ENCODE peak calls at places on chromosomes 1 and 21, in four cellular contexts. One of them, this sample, is unnamed.
A peak's percentile ranks its signal among the peaks of the same experiment; 100 is the strongest.

GRCh38 chr1:231485029-231485784 is 43.3 kb upstream of the TSNAX start:
- DNase-seq in upper lobe of right lung: no peak
- DNase-seq in heart right ventricle: no peak
- DNase-seq in body of pancreas: no peak
- DNase-seq in this sample: no peak

GRCh38 chr1:27070390-27071048 is 57.9 kb upstream of the TENT5B start:
- DNase-seq in heart right ventricle: no peak
- DNase-seq in upper lobe of right lung: no peak
- DNase-seq in body of pancreas: peak; percentile 82
- DNase-seq in this sample: peak; percentile 51

GRCh38 chr1:98046031-98046641 is 125.3 kb upstream of the DPYD start:
- DNase-seq in heart right ventricle: no peak
- DNase-seq in body of pancreas: no peak
- DNase-seq in upper lobe of right lung: no peak
- DNase-seq in this sample: no peak

GRCh38 chr21:36729301-36729970 is 30.5 kb downstream of the SIM2 start:
- DNase-seq in upper lobe of right lung: peak; percentile 51
- DNase-seq in heart right ventricle: no peak
- DNase-seq in body of pancreas: no peak
- DNase-seq in this sample: no peak

GRCh38 chr1:208595745-208596144 is 351.6 kb upstream of the PLXNA2 start:
- DNase-seq in body of pancreas: no peak
- DNase-seq in upper lobe of right lung: no peak
- DNase-seq in heart right ventricle: no peak
- DNase-seq in this sample: no peak

GRCh38 chr21:26583737-26584136 is 10.7 kb upstream of the CYYR1 start:
- DNase-seq in heart right ventricle: no peak
- DNase-seq in body of pancreas: no peak
- DNase-seq in upper lobe of right lung: no peak
- DNase-seq in this sample: no peak

GRCh38 chr1:36326499-36326898 is 3.1 kb upstream of the EVA1B start:
- DNase-seq in body of pancreas: no peak
- DNase-seq in heart right ventricle: no peak
- DNase-seq in upper lobe of right lung: no peak
- DNase-seq in this sample: peak; percentile 34

GRCh38 chr1:234617986-234618725 is 8.2 kb upstream of the IRF2BP2 start:
- DNase-seq in upper lobe of right lung: no peak
- DNase-seq in heart right ventricle: no peak
- DNase-seq in body of pancreas: no peak
- DNase-seq in this sample: no peak

GRCh38 chr1:7281821-7282220 is 489.3 kb upstream of the VAMP3 start:
- DNase-seq in body of pancreas: no peak
- DNase-seq in upper lobe of right lung: no peak
- DNase-seq in heart right ventricle: no peak
- DNase-seq in this sample: no peak
- H3K36me3 ChIP-seq in body of pancreas: no peaks in the 10 kb centered on the region
- H3K36me3 ChIP-seq in upper lobe of right lung: no peaks in the 10 kb centered on the region
- H3K36me3 ChIP-seq in heart right ventricle: no peaks in the 10 kb centered on the region
- H3K36me3 ChIP-seq in this sample: no peaks in the 10 kb centered on the region

GRCh38 chr1:154937988-154938386 is 1.5 kb upstream of the PMVK start:
- DNase-seq in body of pancreas: no peak
- DNase-seq in upper lobe of right lung: no peak
- DNase-seq in heart right ventricle: no peak
- DNase-seq in this sample: no peak

GRCh38 chr1:154940880-154941228 is 4.3 kb upstream of the PMVK start:
- DNase-seq in heart right ventricle: no peak
- DNase-seq in body of pancreas: no peak
- DNase-seq in upper lobe of right lung: no peak
- DNase-seq in this sample: peak; percentile 45

GRCh38 chr1:154937051-154937987 is 800 bp upstream of the PMVK start:
- DNase-seq in heart right ventricle: peak; percentile 89
- DNase-seq in body of pancreas: peak; percentile 88
- DNase-seq in upper lobe of right lung: peak; percentile 96
- DNase-seq in this sample: peak; percentile 91

GRCh38 chr1:154940213-154940879 is 3.8 kb upstream of the PMVK start:
- DNase-seq in body of pancreas: no peak
- DNase-seq in heart right ventricle: no peak
- DNase-seq in upper lobe of right lung: no peak
- DNase-seq in this sample: no peak

GRCh38 chr1:154938604-154939399 is 2.3 kb upstream of the PMVK start:
- DNase-seq in upper lobe of right lung: no peak
- DNase-seq in body of pancreas: no peak
- DNase-seq in heart right ventricle: no peak
- DNase-seq in this sample: peak; percentile 41
- H3K27ac ChIP-seq in upper lobe of right lung: peak overlapping the region; percentile 99
- H3K27ac ChIP-seq in body of pancreas: peak overlapping the region; percentile 96
- H3K27ac ChIP-seq in heart right ventricle: peak overlapping the region; percentile 95
- H3K27ac ChIP-seq in this sample: peak overlapping the region; percentile 92

GRCh38 chr1:150604226-150604588 is 24.8 kb upstream of the MCL1 start:
- DNase-seq in body of pancreas: no peak
- DNase-seq in heart right ventricle: no peak
- DNase-seq in upper lobe of right lung: no peak
- DNase-seq in this sample: no peak
- H3K4me3 ChIP-seq in body of pancreas: no peak overlapping the region
- H3K4me3 ChIP-seq in heart right ventricle: no peak overlapping the region
- H3K4me3 ChIP-seq in upper lobe of right lung: no peak overlapping the region
- H3K4me3 ChIP-seq in this sample: no peak overlapping the region

DNA sequence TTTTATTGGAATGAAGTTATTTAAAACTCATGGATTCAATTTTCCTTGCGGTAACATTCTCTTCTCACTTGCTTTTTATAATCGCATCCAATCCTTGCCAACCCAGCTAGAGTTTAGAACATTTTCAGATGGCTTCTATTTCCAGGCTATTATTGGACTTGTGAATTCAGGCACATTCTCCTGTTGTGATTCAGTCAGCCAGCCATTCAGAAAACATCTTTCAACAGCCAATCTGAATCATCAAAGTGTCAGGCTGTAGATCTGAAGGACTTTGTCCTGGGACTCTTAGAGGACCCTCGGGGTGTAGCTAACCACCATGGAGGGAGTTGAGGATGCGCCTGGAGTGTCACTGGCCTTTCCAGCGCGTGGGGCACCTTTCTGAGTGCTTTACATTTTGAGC is 92.4 kb downstream of the PRDM2 start:
- DNase-seq in heart right ventricle: no peak
- DNase-seq in body of pancreas: no peak
- DNase-seq in upper lobe of right lung: no peak
- DNase-seq in this sample: no peak
- H3K36me3 ChIP-seq in heart right ventricle: peaks cover 71% of the 10 kb centered on the region
- H3K36me3 ChIP-seq in body of pancreas: no peaks in the 10 kb centered on the region
- H3K36me3 ChIP-seq in upper lobe of right lung: peaks cover 31% of the 10 kb centered on the region
- H3K36me3 ChIP-seq in this sample: peaks cover 56% of the 10 kb centered on the region

GRCh38 chr1:32496127-32496526 is 31.3 kb downstream of the ZBTB8B start:
- DNase-seq in upper lobe of right lung: no peak
- DNase-seq in body of pancreas: no peak
- DNase-seq in heart right ventricle: no peak
- DNase-seq in this sample: no peak
- H3K27ac ChIP-seq in upper lobe of right lung: no peak overlapping the region
- H3K27ac ChIP-seq in body of pancreas: no peak overlapping the region
- H3K27ac ChIP-seq in heart right ventricle: peak overlapping the region; percentile 42
- H3K27ac ChIP-seq in this sample: no peak overlapping the region

GRCh38 chr1:221776495-221777413 is 34.9 kb upstream of the DUSP10 start:
- DNase-seq in upper lobe of right lung: no peak
- DNase-seq in heart right ventricle: no peak
- DNase-seq in body of pancreas: no peak
- DNase-seq in this sample: no peak
- H3K4me3 ChIP-seq in upper lobe of right lung: no peak overlapping the region
- H3K4me3 ChIP-seq in heart right ventricle: no peak overlapping the region
- H3K4me3 ChIP-seq in body of pancreas: no peak overlapping the region
- H3K4me3 ChIP-seq in this sample: no peak overlapping the region

This sample was measured in OCI-LY7.